ENCODE peak calls at places on chromosomes 5 and 9, in eight cellular contexts. One of them, this sample, is unnamed.

GRCh38 chr5:58274199-58274598 is 185.7 kb downstream of the PLK2 start:
- DNase-seq in keratinocyte: no peak
- DNase-seq in endothelial cell: no peak
- DNase-seq in fibroblast of lung: no peak
- DNase-seq in upper lobe of right lung: no peak
- DNase-seq in stomach: no peak
- DNase-seq in testis: no peak
- DNase-seq in AG04449: no peak
- DNase-seq in this sample: no peak

GRCh38 chr5:111242606-111243005 is 18.4 kb downstream of the CAMK4 start:
- DNase-seq in keratinocyte: no peak
- DNase-seq in endothelial cell: no peak
- DNase-seq in fibroblast of lung: no peak
- DNase-seq in upper lobe of right lung: no peak
- DNase-seq in stomach: no peak
- DNase-seq in testis: no peak
- DNase-seq in AG04449: no peak
- DNase-seq in this sample: no peak

GRCh38 chr5:64632251-64632650 is 58.1 kb upstream of the SHISAL2B start:
- DNase-seq in keratinocyte: no peak
- DNase-seq in endothelial cell: no peak
- DNase-seq in fibroblast of lung: peak; percentile 48
- DNase-seq in upper lobe of right lung: no peak
- DNase-seq in stomach: no peak
- DNase-seq in testis: no peak
- DNase-seq in AG04449: no peak
- DNase-seq in this sample: no peak

GRCh38 chr5:65126670-65127069 is 355.1 kb downstream of the ADAMTS6 start:
- DNase-seq in keratinocyte: no peak
- DNase-seq in endothelial cell: no peak
- DNase-seq in fibroblast of lung: no peak
- DNase-seq in upper lobe of right lung: no peak
- DNase-seq in stomach: no peak
- DNase-seq in testis: no peak
- DNase-seq in AG04449: no peak
- DNase-seq in this sample: no peak

GRCh38 chr5:572398-573019 is 39.6 kb upstream of the CEP72 start:
- DNase-seq in keratinocyte: no peak
- DNase-seq in endothelial cell: no peak
- DNase-seq in fibroblast of lung: no peak
- DNase-seq in upper lobe of right lung: no peak
- DNase-seq in stomach: no peak
- DNase-seq in testis: no peak
- DNase-seq in AG04449: no peak
- DNase-seq in this sample: no peak

GRCh38 chr5:122661496-122662180 is 113.2 kb upstream of the SNX2 start:
- DNase-seq in keratinocyte: no peak
- DNase-seq in endothelial cell: no peak
- DNase-seq in fibroblast of lung: peak; percentile 2
- DNase-seq in upper lobe of right lung: no peak
- DNase-seq in stomach: no peak
- DNase-seq in testis: no peak
- DNase-seq in AG04449: no peak
- DNase-seq in this sample: no peak

GRCh38 chr5:169567079-169567478 is 16.5 kb upstream of the SPDL1 start:
- DNase-seq in keratinocyte: no peak
- DNase-seq in endothelial cell: peak; percentile 16
- DNase-seq in fibroblast of lung: peak; percentile 48
- DNase-seq in upper lobe of right lung: no peak
- DNase-seq in stomach: no peak
- DNase-seq in testis: no peak
- DNase-seq in AG04449: no peak
- DNase-seq in this sample: no peak

GRCh38 chr9:15867334-15867733 is 314.5 kb downstream of the CCDC171 start:
- DNase-seq in keratinocyte: no peak
- DNase-seq in endothelial cell: no peak
- DNase-seq in fibroblast of lung: no peak
- DNase-seq in upper lobe of right lung: no peak
- DNase-seq in stomach: no peak
- DNase-seq in testis: no peak
- DNase-seq in AG04449: no peak
- DNase-seq in this sample: no peak

GRCh38 chr5:177443144-177443983 is 3.2 kb upstream of the PRR7 start:
- DNase-seq in keratinocyte: no peak
- DNase-seq in endothelial cell: no peak
- DNase-seq in fibroblast of lung: no peak
- DNase-seq in upper lobe of right lung: peak; percentile 61
- DNase-seq in stomach: no peak
- DNase-seq in testis: no peak
- DNase-seq in AG04449: no peak
- DNase-seq in this sample: no peak

GRCh38 chr9:93173365-93174150 is 10.4 kb upstream of the WNK2 start:
- DNase-seq in keratinocyte: no peak
- DNase-seq in endothelial cell: no peak
- DNase-seq in fibroblast of lung: no peak
- DNase-seq in upper lobe of right lung: no peak
- DNase-seq in stomach: no peak
- DNase-seq in testis: no peak
- DNase-seq in AG04449: no peak
- DNase-seq in this sample: no peak

GRCh38 chr5:42596817-42597216 is 159.8 kb upstream of the CCDC152 start:
- DNase-seq in keratinocyte: no peak
- DNase-seq in endothelial cell: no peak
- DNase-seq in fibroblast of lung: no peak
- DNase-seq in upper lobe of right lung: no peak
- DNase-seq in stomach: no peak
- DNase-seq in testis: no peak
- DNase-seq in AG04449: no peak
- DNase-seq in this sample: no peak

GRCh38 chr9:9100070-9100469 is 1300.5 kb upstream of the DMAC1 start:
- DNase-seq in keratinocyte: no peak
- DNase-seq in endothelial cell: no peak
- DNase-seq in fibroblast of lung: no peak
- DNase-seq in upper lobe of right lung: no peak
- DNase-seq in stomach: no peak
- DNase-seq in testis: no peak
- DNase-seq in AG04449: no peak
- DNase-seq in this sample: no peak

GRCh38 chr9:34254966-34255825 is 73.9 kb downstream of the KIF24 start:
- DNase-seq in keratinocyte: no peak
- DNase-seq in endothelial cell: no peak
- DNase-seq in fibroblast of lung: no peak
- DNase-seq in upper lobe of right lung: no peak
- DNase-seq in stomach: peak; percentile 18
- DNase-seq in testis: peak; percentile 78
- DNase-seq in AG04449: no peak
- DNase-seq in this sample: no peak

GRCh38 chr9:90900130-90900529 is 98.5 kb downstream of the SYK start:
- DNase-seq in keratinocyte: no peak
- DNase-seq in endothelial cell: no peak
- DNase-seq in fibroblast of lung: no peak
- DNase-seq in upper lobe of right lung: no peak
- DNase-seq in stomach: no peak
- DNase-seq in testis: peak; percentile 23
- DNase-seq in AG04449: no peak
- DNase-seq in this sample: no peak
- TF ChIP-seq CTCF in keratinocyte: no peak
- TF ChIP-seq CTCF in endothelial cell: peak; percentile 20
- TF ChIP-seq CTCF in fibroblast of lung: peak; percentile 42
- TF ChIP-seq CTCF in upper lobe of right lung: no peak
- TF ChIP-seq CTCF in stomach: no peak
- TF ChIP-seq CTCF in testis: no peak
- TF ChIP-seq CTCF in AG04449: peak; percentile 41
- TF ChIP-seq CTCF in this sample: peak; percentile 19

GRCh38 chr5:151829370-151829769 is 57.6 kb downstream of the G3BP1 start:
- DNase-seq in keratinocyte: no peak
- DNase-seq in endothelial cell: no peak
- DNase-seq in fibroblast of lung: no peak
- DNase-seq in upper lobe of right lung: no peak
- DNase-seq in stomach: no peak
- DNase-seq in testis: no peak
- DNase-seq in AG04449: no peak
- DNase-seq in this sample: no peak
- TF ChIP-seq CTCF in keratinocyte: no peak
- TF ChIP-seq CTCF in endothelial cell: no peak
- TF ChIP-seq CTCF in fibroblast of lung: no peak
- TF ChIP-seq CTCF in upper lobe of right lung: no peak
- TF ChIP-seq CTCF in stomach: no peak
- TF ChIP-seq CTCF in testis: no peak
- TF ChIP-seq CTCF in AG04449: no peak
- TF ChIP-seq CTCF in this sample: no peak

DNA sequence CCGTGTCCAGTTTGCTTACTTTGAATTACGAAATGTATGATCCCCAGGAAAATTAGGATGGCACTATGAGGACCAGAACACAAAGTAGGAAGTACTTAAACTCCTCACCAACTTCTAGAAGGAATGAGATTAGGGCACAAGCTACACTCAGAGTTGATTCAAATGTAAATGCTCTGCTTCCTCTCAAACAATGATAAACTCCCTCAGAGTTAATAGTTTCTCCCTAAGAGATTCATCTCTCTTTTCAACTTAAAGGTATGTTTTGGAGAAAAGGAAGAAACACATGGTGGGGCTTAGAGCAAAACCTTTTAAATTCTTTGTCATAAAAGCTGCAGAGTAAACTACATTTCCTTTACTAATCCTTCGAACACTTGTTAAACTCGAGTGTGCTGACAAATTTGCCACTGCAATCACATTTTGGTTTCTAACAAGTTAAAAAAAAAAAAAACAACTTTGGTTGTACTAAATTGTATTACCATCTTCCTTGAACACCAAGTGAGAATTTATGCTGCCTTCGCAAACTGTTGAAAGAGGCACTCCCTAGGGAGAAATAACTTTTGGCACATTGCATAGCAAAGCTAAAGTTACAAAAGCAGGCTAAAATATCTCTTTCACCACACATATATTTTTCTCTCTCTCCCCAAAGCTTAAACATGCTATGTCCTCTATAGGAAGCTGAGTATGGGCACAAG is 66.6 kb downstream of the DENND1A start:
- DNase-seq in keratinocyte: no peak
- DNase-seq in endothelial cell: no peak
- DNase-seq in fibroblast of lung: no peak
- DNase-seq in upper lobe of right lung: no peak
- DNase-seq in stomach: no peak
- DNase-seq in testis: no peak
- DNase-seq in AG04449: peak; percentile 7
- DNase-seq in this sample: no peak
- TF ChIP-seq CTCF in keratinocyte: no peak
- TF ChIP-seq CTCF in endothelial cell: no peak
- TF ChIP-seq CTCF in fibroblast of lung: no peak
- TF ChIP-seq CTCF in upper lobe of right lung: no peak
- TF ChIP-seq CTCF in stomach: no peak
- TF ChIP-seq CTCF in testis: no peak
- TF ChIP-seq CTCF in AG04449: no peak
- TF ChIP-seq CTCF in this sample: no peak

DNA sequence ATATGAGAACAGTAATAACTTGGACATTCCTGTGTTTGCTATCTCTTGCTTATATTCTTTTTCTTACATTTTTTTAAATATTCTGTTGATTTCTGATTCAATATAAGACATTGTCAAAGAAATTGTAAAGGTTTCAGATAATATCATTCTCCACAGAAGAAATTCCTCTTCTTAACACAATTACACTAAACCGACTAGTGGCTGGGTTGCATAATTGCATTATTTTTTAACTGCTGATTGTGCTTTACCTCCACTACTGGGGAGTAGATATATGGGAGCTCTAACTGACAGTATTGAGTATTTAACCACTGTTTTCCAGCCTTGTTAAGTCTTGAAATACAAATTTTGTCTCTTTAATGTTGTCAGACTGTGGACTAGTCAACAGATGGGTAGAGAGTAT is 723.8 kb upstream of the EDIL3 start:
- DNase-seq in keratinocyte: no peak
- DNase-seq in endothelial cell: no peak
- DNase-seq in fibroblast of lung: no peak
- DNase-seq in upper lobe of right lung: no peak
- DNase-seq in stomach: no peak
- DNase-seq in testis: no peak
- DNase-seq in AG04449: no peak
- DNase-seq in this sample: no peak
- TF ChIP-seq CTCF in keratinocyte: no peak
- TF ChIP-seq CTCF in endothelial cell: peak; percentile 38
- TF ChIP-seq CTCF in fibroblast of lung: no peak
- TF ChIP-seq CTCF in upper lobe of right lung: no peak
- TF ChIP-seq CTCF in stomach: no peak
- TF ChIP-seq CTCF in testis: no peak
- TF ChIP-seq CTCF in AG04449: no peak
- TF ChIP-seq CTCF in this sample: peak; percentile 18

GRCh38 chr9:35714579-35715252 is 17.3 kb downstream of the TLN1 start:
- DNase-seq in keratinocyte: no peak
- DNase-seq in endothelial cell: no peak
- DNase-seq in fibroblast of lung: no peak
- DNase-seq in upper lobe of right lung: no peak
- DNase-seq in stomach: no peak
- DNase-seq in testis: no peak
- DNase-seq in AG04449: no peak
- DNase-seq in this sample: no peak
- TF ChIP-seq CTCF in keratinocyte: no peak
- TF ChIP-seq CTCF in endothelial cell: no peak
- TF ChIP-seq CTCF in fibroblast of lung: no peak
- TF ChIP-seq CTCF in upper lobe of right lung: no peak
- TF ChIP-seq CTCF in stomach: no peak
- TF ChIP-seq CTCF in testis: no peak
- TF ChIP-seq CTCF in AG04449: no peak
- TF ChIP-seq CTCF in this sample: no peak

GRCh38 chr5:170892201-170892600 is 30.4 kb downstream of the RANBP17 start:
- DNase-seq in keratinocyte: no peak
- DNase-seq in endothelial cell: no peak
- DNase-seq in fibroblast of lung: peak; percentile 84
- DNase-seq in upper lobe of right lung: no peak
- DNase-seq in stomach: no peak
- DNase-seq in testis: no peak
- DNase-seq in AG04449: no peak
- DNase-seq in this sample: no peak

GRCh38 chr5:170896779-170897178 is 35.0 kb downstream of the RANBP17 start:
- DNase-seq in keratinocyte: no peak
- DNase-seq in endothelial cell: peak; percentile 82
- DNase-seq in fibroblast of lung: peak; percentile 58
- DNase-seq in upper lobe of right lung: peak; percentile 66
- DNase-seq in stomach: peak; percentile 26
- DNase-seq in testis: peak; percentile 36
- DNase-seq in AG04449: no peak
- DNase-seq in this sample: no peak
- TF ChIP-seq CTCF in keratinocyte: peak; percentile 21
- TF ChIP-seq CTCF in endothelial cell: peak; percentile 72
- TF ChIP-seq CTCF in fibroblast of lung: peak; percentile 30
- TF ChIP-seq CTCF in upper lobe of right lung: peak; percentile 34
- TF ChIP-seq CTCF in stomach: no peak
- TF ChIP-seq CTCF in testis: no peak
- TF ChIP-seq CTCF in AG04449: peak; percentile 41
- TF ChIP-seq CTCF in this sample: peak; percentile 33

GRCh38 chr9:12554636-12555035 is 138.5 kb upstream of the TYRP1 start:
- DNase-seq in keratinocyte: no peak
- DNase-seq in endothelial cell: peak; percentile 26
- DNase-seq in fibroblast of lung: peak; percentile 3
- DNase-seq in upper lobe of right lung: no peak
- DNase-seq in stomach: no peak
- DNase-seq in testis: no peak
- DNase-seq in AG04449: no peak
- DNase-seq in this sample: no peak
- TF ChIP-seq CTCF in keratinocyte: no peak
- TF ChIP-seq CTCF in endothelial cell: peak; percentile 31
- TF ChIP-seq CTCF in fibroblast of lung: peak; percentile 26
- TF ChIP-seq CTCF in upper lobe of right lung: no peak
- TF ChIP-seq CTCF in stomach: no peak
- TF ChIP-seq CTCF in testis: no peak
- TF ChIP-seq CTCF in AG04449: peak; percentile 9
- TF ChIP-seq CTCF in this sample: peak; percentile 57

GRCh38 chr9:87710448-87710847 is 15.5 kb upstream of the CTSL start:
- DNase-seq in keratinocyte: no peak
- DNase-seq in endothelial cell: no peak
- DNase-seq in fibroblast of lung: no peak
- DNase-seq in upper lobe of right lung: no peak
- DNase-seq in stomach: no peak
- DNase-seq in testis: no peak
- DNase-seq in AG04449: no peak
- DNase-seq in this sample: no peak
- TF ChIP-seq CTCF in keratinocyte: no peak
- TF ChIP-seq CTCF in endothelial cell: no peak
- TF ChIP-seq CTCF in fibroblast of lung: no peak
- TF ChIP-seq CTCF in upper lobe of right lung: no peak
- TF ChIP-seq CTCF in stomach: no peak
- TF ChIP-seq CTCF in testis: no peak
- TF ChIP-seq CTCF in AG04449: no peak
- TF ChIP-seq CTCF in this sample: no peak